ENCODE peak calls at places on chromosomes 1 and 21, in ten cellular contexts. One of them, this sample, is unnamed.

GRCh38 chr1:158527190-158527815 is 26.9 kb downstream of the OR6Y1 start:
- DNase-seq in SJCRH30: no peak
- DNase-seq in adrenal gland: no peak
- DNase-seq in stimulated activated CD4-positive, alpha-beta T cell treated with anti-CD3 and anti-CD28 coated beads, Interleukin-12 subunit alpha, Interleukin-12 subunit beta, amount 100 ng/mL, for 48 hours: no peak
- DNase-seq in GM04504: peak
- DNase-seq in T-cell: no peak
- DNase-seq in aorta: no peak
- DNase-seq in mucosa of gallbladder: no peak
- DNase-seq in endothelial cell: peak
- DNase-seq in left ventricle myocardium inferior: no peak
- DNase-seq in this sample: no peak

GRCh38 chr21:43591468-43592050 is 67.7 kb downstream of the HSF2BP start:
- DNase-seq in SJCRH30: no peak
- DNase-seq in adrenal gland: no peak
- DNase-seq in stimulated activated CD4-positive, alpha-beta T cell treated with anti-CD3 and anti-CD28 coated beads, Interleukin-12 subunit alpha, Interleukin-12 subunit beta, amount 100 ng/mL, for 48 hours: no peak
- DNase-seq in GM04504: no peak
- DNase-seq in T-cell: no peak
- DNase-seq in aorta: no peak
- DNase-seq in mucosa of gallbladder: no peak
- DNase-seq in endothelial cell: no peak
- DNase-seq in left ventricle myocardium inferior: no peak
- DNase-seq in this sample: no peak

GRCh38 chr1:172638885-172639831 is 19.7 kb upstream of the FASLG start:
- DNase-seq in SJCRH30: no peak
- DNase-seq in adrenal gland: no peak
- DNase-seq in stimulated activated CD4-positive, alpha-beta T cell treated with anti-CD3 and anti-CD28 coated beads, Interleukin-12 subunit alpha, Interleukin-12 subunit beta, amount 100 ng/mL, for 48 hours: peak
- DNase-seq in GM04504: no peak
- DNase-seq in T-cell: peak
- DNase-seq in aorta: no peak
- DNase-seq in mucosa of gallbladder: no peak
- DNase-seq in endothelial cell: no peak
- DNase-seq in left ventricle myocardium inferior: no peak
- DNase-seq in this sample: peak

GRCh38 chr1:15251807-15252546 is 5.0 kb downstream of the FHAD1 start:
- DNase-seq in SJCRH30: no peak
- DNase-seq in adrenal gland: no peak
- DNase-seq in stimulated activated CD4-positive, alpha-beta T cell treated with anti-CD3 and anti-CD28 coated beads, Interleukin-12 subunit alpha, Interleukin-12 subunit beta, amount 100 ng/mL, for 48 hours: no peak
- DNase-seq in GM04504: no peak
- DNase-seq in T-cell: no peak
- DNase-seq in aorta: no peak
- DNase-seq in mucosa of gallbladder: no peak
- DNase-seq in endothelial cell: no peak
- DNase-seq in left ventricle myocardium inferior: no peak
- DNase-seq in this sample: no peak

GRCh38 chr1:228765543-228765942 is 30.3 kb downstream of the RHOU start:
- DNase-seq in SJCRH30: no peak
- DNase-seq in adrenal gland: no peak
- DNase-seq in stimulated activated CD4-positive, alpha-beta T cell treated with anti-CD3 and anti-CD28 coated beads, Interleukin-12 subunit alpha, Interleukin-12 subunit beta, amount 100 ng/mL, for 48 hours: no peak
- DNase-seq in GM04504: no peak
- DNase-seq in T-cell: no peak
- DNase-seq in aorta: no peak
- DNase-seq in mucosa of gallbladder: no peak
- DNase-seq in endothelial cell: no peak
- DNase-seq in left ventricle myocardium inferior: no peak
- DNase-seq in this sample: no peak

GRCh38 chr1:200429221-200429751 is 19.4 kb upstream of the ZNF281 start:
- DNase-seq in SJCRH30: peak
- DNase-seq in adrenal gland: no peak
- DNase-seq in stimulated activated CD4-positive, alpha-beta T cell treated with anti-CD3 and anti-CD28 coated beads, Interleukin-12 subunit alpha, Interleukin-12 subunit beta, amount 100 ng/mL, for 48 hours: no peak
- DNase-seq in GM04504: no peak
- DNase-seq in T-cell: no peak
- DNase-seq in aorta: no peak
- DNase-seq in mucosa of gallbladder: no peak
- DNase-seq in endothelial cell: no peak
- DNase-seq in left ventricle myocardium inferior: no peak
- DNase-seq in this sample: peak

GRCh38 chr1:157115851-157116734 is 16.5 kb upstream of the ETV3L start:
- DNase-seq in SJCRH30: no peak
- DNase-seq in adrenal gland: no peak
- DNase-seq in stimulated activated CD4-positive, alpha-beta T cell treated with anti-CD3 and anti-CD28 coated beads, Interleukin-12 subunit alpha, Interleukin-12 subunit beta, amount 100 ng/mL, for 48 hours: no peak
- DNase-seq in GM04504: no peak
- DNase-seq in T-cell: no peak
- DNase-seq in aorta: no peak
- DNase-seq in mucosa of gallbladder: no peak
- DNase-seq in endothelial cell: no peak
- DNase-seq in left ventricle myocardium inferior: no peak
- DNase-seq in this sample: no peak

GRCh38 chr1:82091274-82091673 is 290.5 kb downstream of the ADGRL2 start:
- DNase-seq in SJCRH30: no peak
- DNase-seq in adrenal gland: no peak
- DNase-seq in stimulated activated CD4-positive, alpha-beta T cell treated with anti-CD3 and anti-CD28 coated beads, Interleukin-12 subunit alpha, Interleukin-12 subunit beta, amount 100 ng/mL, for 48 hours: no peak
- DNase-seq in GM04504: no peak
- DNase-seq in T-cell: no peak
- DNase-seq in aorta: no peak
- DNase-seq in mucosa of gallbladder: no peak
- DNase-seq in endothelial cell: no peak
- DNase-seq in left ventricle myocardium inferior: no peak
- DNase-seq in this sample: no peak

This sample was measured in AG04449.